ENCODE peak calls at places on chromosomes 2 and 18, in five cellular contexts. One of them, this sample, is unnamed.

GRCh38 chr2:151186011-151186410 is 75.7 kb downstream of the RBM43 start:
- DNase-seq in epithelial cell of esophagus: no peak
- DNase-seq in nephron progenitor cell: no peak
- DNase-seq in spleen: no peak
- DNase-seq in AG04449: no peak
- DNase-seq in this sample: no peak

GRCh38 chr2:219299372-219299760 is 9.8 kb downstream of the PTPRN start:
- DNase-seq in nephron progenitor cell: no peak
- DNase-seq in epithelial cell of esophagus: no peak
- DNase-seq in spleen: peak
- DNase-seq in AG04449: no peak
- DNase-seq in this sample: peak

GRCh38 chr2:33620-34019 is 12.7 kb downstream of the FAM110C start:
- DNase-seq in spleen: no peak
- DNase-seq in nephron progenitor cell: no peak
- DNase-seq in epithelial cell of esophagus: peak
- DNase-seq in AG04449: no peak
- DNase-seq in this sample: no peak

GRCh38 chr2:28413896-28414290 is 21.2 kb downstream of the FOSL2 start:
- DNase-seq in AG04449: no peak
- DNase-seq in epithelial cell of esophagus: no peak
- DNase-seq in nephron progenitor cell: no peak
- DNase-seq in spleen: peak
- DNase-seq in this sample: no peak

GRCh38 chr2:123648014-123648413 is 377.1 kb upstream of the CNTNAP5 start:
- DNase-seq in AG04449: no peak
- DNase-seq in nephron progenitor cell: no peak
- DNase-seq in spleen: no peak
- DNase-seq in epithelial cell of esophagus: no peak
- DNase-seq in this sample: no peak

GRCh38 chr18:25168011-25168410 is 184.0 kb downstream of the ZNF521 start:
- DNase-seq in epithelial cell of esophagus: no peak
- DNase-seq in AG04449: no peak
- DNase-seq in spleen: no peak
- DNase-seq in nephron progenitor cell: peak
- DNase-seq in this sample: no peak

GRCh38 chr2:216491757-216492635 is 6.6 kb upstream of the RPL37A start:
- DNase-seq in AG04449: no peak
- DNase-seq in nephron progenitor cell: no peak
- DNase-seq in spleen: no peak
- DNase-seq in epithelial cell of esophagus: no peak
- DNase-seq in this sample: peak

GRCh38 chr2:194822657-194823056 is 834.4 kb upstream of the SLC39A10 start:
- DNase-seq in epithelial cell of esophagus: peak
- DNase-seq in nephron progenitor cell: no peak
- DNase-seq in spleen: no peak
- DNase-seq in AG04449: no peak
- DNase-seq in this sample: no peak

GRCh38 chr2:110959233-110959632 is 161.5 kb upstream of the BCL2L11 start:
- DNase-seq in epithelial cell of esophagus: no peak
- DNase-seq in spleen: no peak
- DNase-seq in nephron progenitor cell: no peak
- DNase-seq in AG04449: no peak
- DNase-seq in this sample: no peak

GRCh38 chr2:175815537-175815936 is 186.5 kb downstream of the LNPK start:
- DNase-seq in spleen: no peak
- DNase-seq in AG04449: no peak
- DNase-seq in epithelial cell of esophagus: peak
- DNase-seq in nephron progenitor cell: no peak
- DNase-seq in this sample: no peak

GRCh38 chr18:58235001-58235436 is 191.0 kb downstream of the NEDD4L start:
- DNase-seq in spleen: no peak
- DNase-seq in epithelial cell of esophagus: no peak
- DNase-seq in nephron progenitor cell: no peak
- DNase-seq in AG04449: no peak
- DNase-seq in this sample: no peak

GRCh38 chr2:128300621-128301020 is 18.0 kb downstream of the HS6ST1 start:
- DNase-seq in AG04449: no peak
- DNase-seq in spleen: no peak
- DNase-seq in nephron progenitor cell: no peak
- DNase-seq in epithelial cell of esophagus: no peak
- DNase-seq in this sample: no peak

GRCh38 chr2:240134956-240135520 is 1.1 kb downstream of the COPS9 start:
- DNase-seq in nephron progenitor cell: no peak
- DNase-seq in spleen: peak
- DNase-seq in epithelial cell of esophagus: no peak
- DNase-seq in AG04449: no peak
- DNase-seq in this sample: no peak

GRCh38 chr2:33064349-33064801 is 117.6 kb downstream of the LTBP1 start:
- DNase-seq in spleen: no peak
- DNase-seq in epithelial cell of esophagus: no peak
- DNase-seq in nephron progenitor cell: no peak
- DNase-seq in AG04449: no peak
- DNase-seq in this sample: no peak

GRCh38 chr2:56580242-56580641 is 396.5 kb downstream of the CCDC85A start:
- DNase-seq in nephron progenitor cell: no peak
- DNase-seq in epithelial cell of esophagus: no peak
- DNase-seq in spleen: no peak
- DNase-seq in AG04449: peak
- DNase-seq in this sample: no peak

GRCh38 chr2:23561088-23561487 is 176.1 kb downstream of the KLHL29 start:
- DNase-seq in spleen: no peak
- DNase-seq in epithelial cell of esophagus: no peak
- DNase-seq in nephron progenitor cell: no peak
- DNase-seq in AG04449: no peak
- DNase-seq in this sample: no peak

GRCh38 chr18:37270046-37270665 is 295.4 kb downstream of the CELF4 start:
- DNase-seq in spleen: no peak
- DNase-seq in nephron progenitor cell: peak
- DNase-seq in epithelial cell of esophagus: peak
- DNase-seq in AG04449: no peak
- DNase-seq in this sample: no peak

GRCh38 chr2:88350641-88351601 is 101.6 kb downstream of the FOXI3 start:
- DNase-seq in AG04449: no peak
- DNase-seq in spleen: peak
- DNase-seq in epithelial cell of esophagus: peak
- DNase-seq in nephron progenitor cell: peak
- DNase-seq in this sample: peak

GRCh38 chr2:118609138-118609537 is 238.3 kb downstream of the EN1 start:
- DNase-seq in spleen: no peak
- DNase-seq in nephron progenitor cell: no peak
- DNase-seq in epithelial cell of esophagus: peak
- DNase-seq in AG04449: no peak
- DNase-seq in this sample: no peak

GRCh38 chr2:74860521-74860920 is 26.6 kb downstream of the HK2 start:
- DNase-seq in nephron progenitor cell: no peak
- DNase-seq in spleen: no peak
- DNase-seq in AG04449: no peak
- DNase-seq in epithelial cell of esophagus: no peak
- DNase-seq in this sample: no peak

GRCh38 chr18:70329076-70329475 is 40.2 kb downstream of the SOCS6 start:
- DNase-seq in AG04449: no peak
- DNase-seq in epithelial cell of esophagus: no peak
- DNase-seq in spleen: no peak
- DNase-seq in nephron progenitor cell: no peak
- DNase-seq in this sample: no peak

GRCh38 chr2:97806738-97807618 is 93.6 kb downstream of the ZAP70 start:
- DNase-seq in epithelial cell of esophagus: peak
- DNase-seq in AG04449: peak
- DNase-seq in spleen: peak
- DNase-seq in nephron progenitor cell: peak
- DNase-seq in this sample: peak

GRCh38 chr2:10161961-10162441 is 39.5 kb downstream of the RRM2 start:
- DNase-seq in spleen: peak
- DNase-seq in nephron progenitor cell: no peak
- DNase-seq in epithelial cell of esophagus: peak
- DNase-seq in AG04449: no peak
- DNase-seq in this sample: no peak

GRCh38 chr18:35982404-35983114 is 10.1 kb downstream of the RMP24 start:
- DNase-seq in epithelial cell of esophagus: no peak
- DNase-seq in spleen: no peak
- DNase-seq in AG04449: peak
- DNase-seq in nephron progenitor cell: no peak
- DNase-seq in this sample: no peak

GRCh38 chr18:36376361-36376760 is 78.8 kb downstream of the FHOD3 start:
- DNase-seq in spleen: no peak
- DNase-seq in epithelial cell of esophagus: no peak
- DNase-seq in nephron progenitor cell: no peak
- DNase-seq in AG04449: no peak
- DNase-seq in this sample: no peak

GRCh38 chr2:13858626-13859025 is 773.9 kb upstream of the LRATD1 start:
- DNase-seq in spleen: no peak
- DNase-seq in nephron progenitor cell: no peak
- DNase-seq in epithelial cell of esophagus: peak
- DNase-seq in AG04449: no peak
- DNase-seq in this sample: no peak

GRCh38 chr2:121063471-121063870 is 221.5 kb downstream of the TFCP2L1 start:
- DNase-seq in epithelial cell of esophagus: no peak
- DNase-seq in spleen: no peak
- DNase-seq in AG04449: no peak
- DNase-seq in nephron progenitor cell: no peak
- DNase-seq in this sample: no peak

GRCh38 chr2:121058852-121059558 is 226.0 kb downstream of the TFCP2L1 start:
- DNase-seq in AG04449: no peak
- DNase-seq in nephron progenitor cell: no peak
- DNase-seq in epithelial cell of esophagus: no peak
- DNase-seq in spleen: peak
- DNase-seq in this sample: no peak

GRCh38 chr2:121059651-121060649 is 225.1 kb downstream of the TFCP2L1 start:
- DNase-seq in spleen: peak
- DNase-seq in AG04449: no peak
- DNase-seq in epithelial cell of esophagus: no peak
- DNase-seq in nephron progenitor cell: no peak
- DNase-seq in this sample: no peak

GRCh38 chr2:121062493-121062892 is 222.5 kb downstream of the TFCP2L1 start:
- DNase-seq in nephron progenitor cell: peak
- DNase-seq in AG04449: no peak
- DNase-seq in spleen: no peak
- DNase-seq in epithelial cell of esophagus: no peak
- DNase-seq in this sample: no peak

DNA sequence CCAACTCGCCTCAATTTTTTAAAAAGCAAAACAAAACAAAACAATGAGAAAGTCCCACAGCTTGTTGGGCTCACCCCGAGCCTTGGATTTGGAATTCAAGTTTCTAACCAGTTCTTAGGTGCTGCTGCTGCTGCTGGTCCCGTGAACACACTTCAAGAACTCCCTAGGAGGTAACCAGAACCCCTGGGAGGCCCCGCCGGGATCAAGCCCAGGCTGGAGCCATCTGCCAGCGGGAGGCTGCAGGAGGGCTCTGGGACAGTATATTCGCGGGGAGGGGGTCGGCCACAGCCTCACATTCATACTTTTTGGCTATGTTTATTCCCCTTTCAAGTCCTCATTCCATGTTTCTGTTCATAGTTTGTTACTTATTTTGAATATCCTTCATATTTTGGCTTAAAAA is 223.4 kb downstream of the TFCP2L1 start:
- DNase-seq in epithelial cell of esophagus: no peak
- DNase-seq in spleen: no peak
- DNase-seq in AG04449: no peak
- DNase-seq in nephron progenitor cell: no peak
- DNase-seq in this sample: no peak
- TF ChIP-seq CTCF in epithelial cell of esophagus: no peak
- TF ChIP-seq CTCF in spleen: no peak
- TF ChIP-seq CTCF in AG04449: no peak
- TF ChIP-seq CTCF in nephron progenitor cell: no peak
- TF ChIP-seq CTCF in this sample: no peak

GRCh38 chr2:63424329-63425078 is 163.8 kb downstream of the WDPCP start:
- DNase-seq in spleen: no peak
- DNase-seq in nephron progenitor cell: no peak
- DNase-seq in epithelial cell of esophagus: peak
- DNase-seq in AG04449: no peak
- DNase-seq in this sample: peak

GRCh38 chr2:63425606-63426005 is 162.7 kb downstream of the WDPCP start:
- DNase-seq in AG04449: peak
- DNase-seq in spleen: no peak
- DNase-seq in nephron progenitor cell: no peak
- DNase-seq in epithelial cell of esophagus: no peak
- DNase-seq in this sample: no peak

DNA sequence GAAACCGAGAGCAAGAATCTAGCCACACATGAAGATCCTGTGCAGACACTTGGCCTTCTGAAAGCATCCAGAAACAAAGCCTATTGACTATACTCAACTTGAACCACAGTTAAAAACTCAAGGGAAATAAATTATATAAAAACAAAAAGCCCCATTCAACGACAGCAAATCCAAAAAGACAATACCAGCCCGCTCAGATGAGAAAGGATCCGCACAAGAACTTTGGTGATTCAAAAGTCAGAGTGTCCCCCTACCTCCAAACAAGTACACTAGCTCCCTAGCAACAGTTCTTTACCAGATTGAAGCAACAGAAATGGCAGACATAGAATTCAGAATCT is 163.2 kb downstream of the WDPCP start:
- DNase-seq in epithelial cell of esophagus: no peak
- DNase-seq in nephron progenitor cell: no peak
- DNase-seq in AG04449: no peak
- DNase-seq in spleen: no peak
- DNase-seq in this sample: no peak
- TF ChIP-seq CTCF in epithelial cell of esophagus: no peak
- TF ChIP-seq CTCF in nephron progenitor cell: no peak
- TF ChIP-seq CTCF in AG04449: no peak
- TF ChIP-seq CTCF in spleen: no peak
- TF ChIP-seq CTCF in this sample: no peak

GRCh38 chr2:17085803-17086202 is 420.2 kb upstream of the CYRIA start:
- DNase-seq in AG04449: no peak
- DNase-seq in epithelial cell of esophagus: no peak
- DNase-seq in nephron progenitor cell: no peak
- DNase-seq in spleen: no peak
- DNase-seq in this sample: no peak
- TF ChIP-seq CTCF in AG04449: no peak
- TF ChIP-seq CTCF in epithelial cell of esophagus: no peak
- TF ChIP-seq CTCF in nephron progenitor cell: no peak
- TF ChIP-seq CTCF in spleen: no peak
- TF ChIP-seq CTCF in this sample: no peak

DNA sequence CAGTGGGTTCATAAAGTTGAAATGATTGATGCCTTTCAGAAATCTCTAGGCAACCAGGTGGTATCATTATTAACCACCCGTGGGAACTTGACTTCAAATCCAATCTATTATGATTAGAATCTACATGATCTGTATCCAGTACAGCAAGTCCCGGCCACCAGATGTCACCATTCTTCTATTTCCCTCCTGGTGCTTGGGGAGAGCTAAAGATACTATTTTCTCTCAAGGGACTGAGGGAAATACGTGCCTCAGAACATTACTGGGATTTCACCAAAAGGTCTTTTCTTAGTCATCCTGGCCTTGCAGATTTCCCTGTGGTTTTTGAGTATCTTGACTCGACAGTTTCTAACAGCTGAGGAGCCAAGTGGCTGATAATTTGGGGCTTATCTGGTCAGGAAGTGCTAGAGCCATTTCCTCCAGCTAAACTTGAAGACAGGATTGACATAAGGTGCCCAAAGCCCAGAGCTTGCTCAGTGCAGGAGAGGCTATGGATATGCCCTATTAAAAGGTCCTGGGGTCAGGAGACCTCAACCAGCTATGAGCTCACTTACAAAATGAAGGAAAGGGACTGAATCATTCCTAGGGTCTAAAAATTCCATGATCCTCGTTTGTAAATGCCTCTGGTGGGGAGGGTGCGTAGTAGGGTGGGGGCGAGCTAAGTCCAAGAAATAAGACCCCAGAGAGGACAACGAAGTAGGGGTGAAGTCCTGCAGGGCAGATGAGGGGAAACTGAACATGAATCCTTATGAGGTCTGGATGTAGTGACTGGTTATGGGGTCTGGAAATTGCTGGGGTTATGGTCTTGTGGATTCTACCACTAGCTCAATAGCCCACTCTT is 135.4 kb upstream of the MGAT5 start:
- DNase-seq in nephron progenitor cell: peak
- DNase-seq in spleen: peak
- DNase-seq in AG04449: peak
- DNase-seq in epithelial cell of esophagus: peak
- DNase-seq in this sample: peak
- TF ChIP-seq CTCF in nephron progenitor cell: peak
- TF ChIP-seq CTCF in spleen: peak
- TF ChIP-seq CTCF in AG04449: peak
- TF ChIP-seq CTCF in epithelial cell of esophagus: peak
- TF ChIP-seq CTCF in this sample: peak

This sample was measured in GM13976.